ENCODE peak calls at places on chromosomes 7 and 10, in five cellular contexts. W, R, M, E and D are unnamed samples.

GRCh38 chr7:20834656-20835055 is 48.0 kb upstream of the SP8 start:
- DNase-seq in E (no peak), M (no peak), R (no peak), W (no peak), D (no peak)

GRCh38 chr7:134513169-134513752 is 14.1 kb upstream of the AKR1B10 start:
- DNase-seq in M (peak; percentile 41), E (peak; percentile 63), W (no peak), R (no peak), D (no peak)

GRCh38 chr10:80320377-80320776 is 30.9 kb upstream of the MAT1A start:
- DNase-seq in R (no peak), M (no peak), W (no peak), E (no peak), D (no peak)

GRCh38 chr7:156892086-156892800 is 740 bp downstream of the LMBR1 start:
- DNase-seq in E (peak; percentile 31), M (no peak), W (peak; percentile 53), R (no peak), D (peak; percentile 57)

GRCh38 chr7:150668472-150668911 is 17.0 kb upstream of the GIMAP2 start:
- DNase-seq in M (no peak), E (no peak), W (peak; percentile 57), R (no peak), D (peak; percentile 30)

GRCh38 chr7:75957021-75957736 is 37.2 kb downstream of the TMEM120A start:
- DNase-seq in M (no peak), E (no peak), W (no peak), R (no peak), D (no peak)

GRCh38 chr7:136074840-136075239 is 97.7 kb upstream of the MTPN start:
- DNase-seq in M (no peak), E (peak; percentile 21), W (no peak), R (no peak), D (no peak)

GRCh38 chr7:43454936-43455518 is 127.9 kb upstream of the STK17A start:
- DNase-seq in E (peak; percentile 72), W (no peak), M (peak; percentile 62), R (peak; percentile 60), D (no peak)

GRCh38 chr7:107644704-107645083 is 15.9 kb upstream of the SLC26A4 start:
- DNase-seq in W (no peak), E (no peak), R (peak; percentile 56), M (no peak), D (no peak)

GRCh38 chr10:101087376-101087775 is 25.6 kb downstream of the KAZALD1 start:
- DNase-seq in E (no peak), M (no peak), R (no peak), W (no peak), D (no peak)

GRCh38 chr7:123637878-123638277 is 17.8 kb upstream of the LMOD2 start:
- DNase-seq in R (no peak), W (no peak), M (no peak), E (no peak), D (no peak)